ENCODE peak calls at places on chromosomes 5 and 9, in five cellular contexts. One of them, this sample, is unnamed.

GRCh38 chr5:116810937-116811336 is 236.3 kb upstream of the SEMA6A start:
- DNase-seq in trophoblast cell: no peak
- DNase-seq in H1: no peak
- DNase-seq in neuronal stem cell: peak
- DNase-seq in mesenchymal stem cell: no peak
- DNase-seq in this sample: no peak

GRCh38 chr5:173789031-173789920 is 98.9 kb upstream of the CPEB4 start:
- DNase-seq in H1: no peak
- DNase-seq in mesenchymal stem cell: peak
- DNase-seq in neuronal stem cell: no peak
- DNase-seq in trophoblast cell: no peak
- DNase-seq in this sample: no peak

GRCh38 chr5:176573564-176574296 is 24.6 kb downstream of the CDHR2 start:
- DNase-seq in trophoblast cell: peak
- DNase-seq in neuronal stem cell: peak
- DNase-seq in mesenchymal stem cell: peak
- DNase-seq in H1: no peak
- DNase-seq in this sample: peak

GRCh38 chr5:137612576-137612975 is 113.5 kb upstream of the SPOCK1 start:
- DNase-seq in trophoblast cell: no peak
- DNase-seq in H1: no peak
- DNase-seq in neuronal stem cell: no peak
- DNase-seq in mesenchymal stem cell: no peak
- DNase-seq in this sample: no peak

GRCh38 chr5:172160506-172160905 is 27.5 kb downstream of the STK10 start:
- DNase-seq in neuronal stem cell: no peak
- DNase-seq in mesenchymal stem cell: no peak
- DNase-seq in trophoblast cell: peak
- DNase-seq in H1: no peak
- DNase-seq in this sample: no peak

GRCh38 chr5:102796014-102796413 is 40.9 kb downstream of the PAM start:
- DNase-seq in H1: no peak
- DNase-seq in neuronal stem cell: no peak
- DNase-seq in trophoblast cell: no peak
- DNase-seq in mesenchymal stem cell: no peak
- DNase-seq in this sample: no peak

GRCh38 chr9:83141887-83142286 is 78.9 kb upstream of the RASEF start:
- DNase-seq in trophoblast cell: no peak
- DNase-seq in neuronal stem cell: no peak
- DNase-seq in mesenchymal stem cell: no peak
- DNase-seq in H1: no peak
- DNase-seq in this sample: no peak

GRCh38 chr5:43851741-43852140 is 248.8 kb downstream of the NNT start:
- DNase-seq in mesenchymal stem cell: no peak
- DNase-seq in H1: no peak
- DNase-seq in trophoblast cell: no peak
- DNase-seq in neuronal stem cell: no peak
- DNase-seq in this sample: no peak

GRCh38 chr5:159610966-159611579 is 280.8 kb upstream of the IL12B start:
- DNase-seq in neuronal stem cell: no peak
- DNase-seq in trophoblast cell: no peak
- DNase-seq in H1: no peak
- DNase-seq in mesenchymal stem cell: no peak
- DNase-seq in this sample: no peak

GRCh38 chr9:118529210-118529609 is 825.0 kb downstream of the TLR4 start:
- DNase-seq in trophoblast cell: no peak
- DNase-seq in neuronal stem cell: no peak
- DNase-seq in mesenchymal stem cell: peak
- DNase-seq in H1: no peak
- DNase-seq in this sample: no peak

GRCh38 chr9:137437691-137438590 is 3.2 kb downstream of the ENTPD8 start:
- DNase-seq in trophoblast cell: no peak
- DNase-seq in neuronal stem cell: no peak
- DNase-seq in mesenchymal stem cell: no peak
- DNase-seq in H1: no peak
- DNase-seq in this sample: no peak

DNA sequence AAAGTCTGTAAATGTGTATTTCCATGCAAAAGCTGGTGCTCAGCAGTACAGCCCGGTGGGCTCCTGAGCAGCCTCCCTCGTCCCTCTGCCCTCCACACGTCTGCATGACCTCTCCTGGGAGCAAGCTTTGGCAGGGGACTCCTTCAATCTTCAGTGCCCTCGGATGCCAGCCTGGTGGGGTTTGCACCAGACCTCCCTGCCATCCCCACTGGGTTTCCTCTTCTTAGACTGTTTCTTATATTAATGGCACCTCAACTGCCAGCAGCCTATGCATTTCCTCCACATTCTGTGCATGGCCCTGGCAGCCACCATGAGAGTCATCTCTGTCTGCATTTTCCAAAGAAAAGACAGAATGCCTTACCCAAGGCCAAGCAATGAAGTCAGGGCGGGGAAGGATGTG is 108.4 kb downstream of the ROR2 start:
- DNase-seq in neuronal stem cell: no peak
- DNase-seq in H1: no peak
- DNase-seq in trophoblast cell: no peak
- DNase-seq in mesenchymal stem cell: no peak
- DNase-seq in this sample: no peak
- H2BK12ac ChIP-seq in neuronal stem cell: no peak
- H2BK12ac ChIP-seq in H1: no peak
- H2BK12ac ChIP-seq in trophoblast cell: no peak
- H2BK12ac ChIP-seq in mesenchymal stem cell: no peak
- H2BK12ac ChIP-seq in this sample: no peak

GRCh38 chr9:81635526-81636279 is 53.6 kb downstream of the TLE1 start:
- DNase-seq in mesenchymal stem cell: peak
- DNase-seq in neuronal stem cell: no peak
- DNase-seq in trophoblast cell: no peak
- DNase-seq in H1: no peak
- DNase-seq in this sample: no peak
- H2BK120ac ChIP-seq in mesenchymal stem cell: no peak
- H2BK120ac ChIP-seq in neuronal stem cell: no peak
- H2BK120ac ChIP-seq in trophoblast cell: no peak
- H2BK120ac ChIP-seq in H1: no peak
- H2BK120ac ChIP-seq in this sample: no peak

DNA sequence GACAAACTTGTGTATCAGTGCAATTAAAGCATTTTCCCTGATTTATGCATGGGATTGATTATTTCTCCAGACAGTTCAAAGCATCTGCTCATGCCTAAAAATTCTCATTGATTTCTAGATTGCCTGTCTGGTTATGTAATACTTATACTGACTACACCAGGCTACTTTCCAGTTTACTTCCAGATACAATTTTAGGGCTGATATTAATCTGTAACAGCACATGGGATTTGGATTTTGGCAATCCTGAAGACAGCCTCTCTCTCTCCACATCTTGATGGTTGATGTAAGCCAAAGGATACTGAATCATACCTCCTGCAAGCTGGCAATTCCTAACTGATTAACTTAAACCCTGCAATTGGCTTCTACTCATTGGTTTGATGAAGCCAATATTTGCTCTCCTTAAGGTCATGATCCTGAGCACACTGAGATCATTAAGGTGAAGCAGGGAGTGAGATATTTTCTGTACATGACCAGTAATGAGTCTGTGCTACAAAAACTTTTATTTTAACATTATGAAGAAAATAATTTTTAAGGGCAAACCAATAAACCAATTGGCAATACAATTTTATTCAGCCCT is 25.7 kb upstream of the FBXL7 start:
- DNase-seq in trophoblast cell: no peak
- DNase-seq in neuronal stem cell: no peak
- DNase-seq in H1: no peak
- DNase-seq in mesenchymal stem cell: no peak
- DNase-seq in this sample: no peak
- H2BK12ac ChIP-seq in trophoblast cell: no peak
- H2BK12ac ChIP-seq in neuronal stem cell: no peak
- H2BK12ac ChIP-seq in H1: no peak
- H2BK12ac ChIP-seq in mesenchymal stem cell: no peak
- H2BK12ac ChIP-seq in this sample: no peak

DNA sequence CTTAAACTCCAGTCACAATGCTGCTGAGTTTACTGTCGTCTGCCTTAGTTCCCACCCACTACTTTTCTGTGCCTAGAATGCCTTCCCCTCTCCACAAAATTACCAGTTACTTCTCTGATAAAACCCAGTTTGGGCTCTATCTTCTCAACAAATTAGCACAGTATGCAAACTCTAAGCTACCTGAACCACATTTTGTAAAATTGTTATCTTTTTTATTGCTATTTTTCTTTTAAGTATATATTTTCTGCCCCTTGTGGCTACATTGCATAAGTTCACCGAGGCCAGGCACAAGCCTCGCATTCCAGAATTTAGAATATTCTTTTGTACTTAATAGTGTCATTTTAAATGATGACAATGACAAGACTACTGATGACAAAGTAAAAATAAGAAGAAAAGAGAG is 60.0 kb downstream of the POU5F2 start:
- DNase-seq in trophoblast cell: peak
- DNase-seq in mesenchymal stem cell: no peak
- DNase-seq in neuronal stem cell: no peak
- DNase-seq in H1: no peak
- DNase-seq in this sample: no peak
- H2BK120ac ChIP-seq in trophoblast cell: no peak
- H2BK120ac ChIP-seq in mesenchymal stem cell: no peak
- H2BK120ac ChIP-seq in neuronal stem cell: no peak
- H2BK120ac ChIP-seq in H1: no peak
- H2BK120ac ChIP-seq in this sample: no peak

GRCh38 chr5:83947763-83948162 is 227.1 kb upstream of the HAPLN1 start:
- DNase-seq in mesenchymal stem cell: no peak
- DNase-seq in trophoblast cell: no peak
- DNase-seq in H1: no peak
- DNase-seq in neuronal stem cell: no peak
- DNase-seq in this sample: no peak
- H2BK12ac ChIP-seq in mesenchymal stem cell: no peak
- H2BK12ac ChIP-seq in trophoblast cell: no peak
- H2BK12ac ChIP-seq in H1: no peak
- H2BK12ac ChIP-seq in neuronal stem cell: no peak
- H2BK12ac ChIP-seq in this sample: no peak

GRCh38 chr5:55994502-55994997 is at the start of gene IL6ST:
- DNase-seq in neuronal stem cell: no peak
- DNase-seq in H1: peak
- DNase-seq in mesenchymal stem cell: peak
- DNase-seq in trophoblast cell: peak
- DNase-seq in this sample: peak
- H2BK120ac ChIP-seq in neuronal stem cell: peak
- H2BK120ac ChIP-seq in H1: no peak
- H2BK120ac ChIP-seq in mesenchymal stem cell: peak
- H2BK120ac ChIP-seq in trophoblast cell: peak
- H2BK120ac ChIP-seq in this sample: no peak

GRCh38 chr5:119919279-119919678 is 289.9 kb downstream of the FAM170A start:
- DNase-seq in mesenchymal stem cell: no peak
- DNase-seq in neuronal stem cell: no peak
- DNase-seq in trophoblast cell: no peak
- DNase-seq in H1: no peak
- DNase-seq in this sample: no peak
- H2BK12ac ChIP-seq in mesenchymal stem cell: no peak
- H2BK12ac ChIP-seq in neuronal stem cell: no peak
- H2BK12ac ChIP-seq in trophoblast cell: no peak
- H2BK12ac ChIP-seq in H1: no peak
- H2BK12ac ChIP-seq in this sample: no peak

DNA sequence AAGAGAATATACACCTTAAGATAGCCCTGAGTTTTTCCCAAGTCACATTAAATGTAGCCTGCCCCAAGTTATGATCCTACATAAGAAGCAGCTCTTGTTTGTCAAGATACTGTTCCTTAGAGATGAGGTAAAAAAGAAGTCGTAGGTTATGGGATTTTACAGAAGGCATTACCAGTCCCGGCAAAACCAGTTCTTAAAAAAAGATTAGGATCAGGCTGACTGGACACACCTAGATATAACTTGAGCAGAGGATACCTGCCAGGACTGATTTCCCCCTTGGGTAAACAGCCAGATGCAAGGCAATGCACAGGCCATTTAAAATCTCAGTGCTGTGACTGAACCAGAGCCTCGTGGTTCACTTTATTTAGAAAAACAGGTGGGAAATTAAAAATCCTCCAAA is 14.1 kb upstream of the SEMA5A start:
- DNase-seq in trophoblast cell: no peak
- DNase-seq in mesenchymal stem cell: no peak
- DNase-seq in H1: no peak
- DNase-seq in neuronal stem cell: no peak
- DNase-seq in this sample: no peak
- H2BK120ac ChIP-seq in trophoblast cell: no peak
- H2BK120ac ChIP-seq in mesenchymal stem cell: no peak
- H2BK120ac ChIP-seq in H1: no peak
- H2BK120ac ChIP-seq in neuronal stem cell: no peak
- H2BK120ac ChIP-seq in this sample: no peak

GRCh38 chr5:12704955-12705354 is 800.7 kb upstream of the CTNND2 start:
- DNase-seq in mesenchymal stem cell: no peak
- DNase-seq in trophoblast cell: no peak
- DNase-seq in neuronal stem cell: no peak
- DNase-seq in H1: no peak
- DNase-seq in this sample: no peak

GRCh38 chr5:12703254-12703653 is 799.0 kb upstream of the CTNND2 start:
- DNase-seq in mesenchymal stem cell: no peak
- DNase-seq in H1: no peak
- DNase-seq in neuronal stem cell: no peak
- DNase-seq in trophoblast cell: no peak
- DNase-seq in this sample: no peak

DNA sequence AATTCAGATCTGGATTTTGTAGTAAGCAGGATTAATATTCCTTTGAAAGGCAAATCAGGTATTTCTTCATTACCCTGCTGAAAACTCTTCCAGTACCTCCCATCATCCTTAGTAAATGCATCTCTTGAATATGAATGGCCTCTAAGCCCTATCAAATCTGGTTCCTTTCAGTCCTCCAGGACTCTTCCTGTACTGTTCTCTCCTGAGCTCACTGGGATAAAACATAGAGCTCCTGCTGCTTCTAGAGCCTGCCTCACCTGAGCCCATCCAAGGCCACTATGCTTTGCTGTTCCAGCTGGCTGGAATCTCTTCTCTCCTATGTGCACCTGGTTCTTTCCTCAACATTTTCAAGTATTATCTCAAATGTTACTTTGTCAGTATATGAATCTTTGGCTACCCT is 803.3 kb upstream of the CTNND2 start:
- DNase-seq in neuronal stem cell: no peak
- DNase-seq in H1: no peak
- DNase-seq in mesenchymal stem cell: no peak
- DNase-seq in trophoblast cell: no peak
- DNase-seq in this sample: no peak
- H2BK12ac ChIP-seq in neuronal stem cell: no peak
- H2BK12ac ChIP-seq in H1: no peak
- H2BK12ac ChIP-seq in mesenchymal stem cell: no peak
- H2BK12ac ChIP-seq in trophoblast cell: peak
- H2BK12ac ChIP-seq in this sample: no peak

This sample was measured in H9.